ENCODE peak calls at places on chromosomes 5 and 9, in seven cellular contexts. U is CD8-positive, alpha-beta T cell; B is AG09319; X is nucleus accumbens; T is left lung; A is naive thymus-derived CD8-positive, alpha-beta T cell; K is CD8-positive, alpha-beta memory T cell. D is an unnamed sample.

GRCh38 chr5:76679231-76679630 is 36.7 kb upstream of the F2R start:
- DNase-seq in X (no peak), A (no peak), U (no peak), K (no peak), B (no peak), T (no peak), D (no peak)

GRCh38 chr9:70362952-70363351 is 51.5 kb downstream of the KLF9 start:
- DNase-seq in U (no peak), K (no peak), X (no peak), T (no peak), B (no peak), A (no peak), D (no peak)

GRCh38 chr9:121770415-121771273 is 119.2 kb downstream of the DAB2IP start:
- DNase-seq in A (no peak), U (no peak), X (no peak), T (peak), B (peak), K (no peak), D (no peak)

GRCh38 chr9:131411719-131412681 is 18.1 kb downstream of the PRRC2B start:
- DNase-seq in B (no peak), X (no peak), U (no peak), T (no peak), A (no peak), K (no peak), D (no peak)

GRCh38 chr5:74538206-74538661 is 102.3 kb downstream of the ENC1 start:
- DNase-seq in B (peak), U (no peak), X (no peak), K (no peak), T (peak), A (no peak), D (no peak)

GRCh38 chr5:80956272-80956671 is 3.9 kb upstream of the RASGRF2 start:
- DNase-seq in X (no peak), B (no peak), T (no peak), A (no peak), K (no peak), U (no peak), D (no peak)

GRCh38 chr9:8816361-8816760 is 1016.8 kb upstream of the DMAC1 start:
- DNase-seq in U (no peak), X (no peak), A (no peak), B (no peak), T (no peak), K (no peak), D (no peak)

GRCh38 chr5:115450741-115451140 is 93.8 kb downstream of the FEM1C start:
- DNase-seq in U (no peak), A (no peak), T (no peak), K (no peak), B (peak), X (no peak), D (no peak)

GRCh38 chr5:135307143-135307903 is 91.7 kb downstream of the MACROH2A1 start:
- DNase-seq in T (no peak), X (no peak), U (no peak), A (no peak), K (no peak), B (no peak), D (no peak)

GRCh38 chr9:129507805-129508204 is 113.1 kb downstream of the C9orf50 start:
- DNase-seq in K (no peak), X (no peak), B (no peak), A (no peak), U (no peak), T (no peak), D (no peak)

GRCh38 chr9:107548298-107549142 is 59.0 kb upstream of the KLF4 start:
- DNase-seq in U (no peak), A (no peak), T (no peak), X (no peak), B (peak), K (no peak), D (no peak)

GRCh38 chr9:16417101-16417500 is 453.4 kb downstream of the BNC2 start:
- DNase-seq in U (no peak), K (no peak), A (no peak), T (no peak), B (peak), X (no peak), D (no peak)

GRCh38 chr9:20552874-20553624 is 69.2 kb downstream of the MLLT3 start:
- DNase-seq in K (no peak), U (no peak), T (no peak), A (no peak), X (no peak), B (no peak), D (no peak)

GRCh38 chr9:98819231-98819630 is 11.8 kb downstream of the GALNT12 start:
- DNase-seq in X (no peak), K (no peak), T (no peak), B (no peak), A (no peak), U (no peak), D (no peak)

GRCh38 chr9:136663311-136663679 is 579 bp downstream of the EGFL7 start:
- DNase-seq in B (no peak), A (no peak), U (no peak), K (no peak), X (no peak), T (no peak), D (no peak)